ENCODE peak calls at places on chromosomes 4 and X, in nine cellular contexts. Z is hepatocyte, M is OCI-LY7, Q is SK-N-SH, U is GM23248, J is MM.1S, E is Karpas-422, P is PC-3, A is GM23338. G is an unnamed sample. For H3K9me2, the result is how much of the 10 kb centered on the place peaks cover.

GRCh38 chrX:25034889-25035288 is 19.1 kb upstream of the ARX start:
- DNase-seq in Z (no peak), M (no peak), Q (no peak), U (peak), J (no peak), E (no peak), P (peak), A (peak), G (no peak)

GRCh38 chrX:72477787-72478186 is 94.9 kb downstream of the HDAC8 start:
- DNase-seq in Z (peak), M (no peak), Q (peak), U (no peak), J (no peak), E (no peak), P (no peak), A (no peak), G (no peak)

GRCh38 chrX:100413231-100413630 is 3.2 kb upstream of the PCDH19 start:
- DNase-seq in Z (peak), M (peak), Q (peak), U (peak), J (peak), E (peak), P (peak), A (peak), G (no peak)

GRCh38 chr4:145207934-145208333 is 27.5 kb upstream of the OTUD4 start:
- DNase-seq in Z (no peak), M (no peak), Q (no peak), U (peak), J (no peak), E (no peak), P (no peak), A (no peak), G (no peak)

GRCh38 chr4:42750091-42750490 is 93.2 kb upstream of the ATP8A1 start:
- DNase-seq in Z (peak), M (peak), Q (peak), U (no peak), J (peak), E (peak), P (peak), A (peak), G (no peak)

GRCh38 chr4:170497105-170497504 is 407.3 kb upstream of the AADAT start:
- DNase-seq in Z (no peak), M (no peak), Q (peak), U (peak), J (peak), E (no peak), P (peak), A (peak), G (no peak)

GRCh38 chrX:71637253-71637618 is 18.9 kb upstream of the CXCR3 start:
- DNase-seq in Z (no peak), M (no peak), Q (no peak), U (peak), J (no peak), E (no peak), P (peak), A (no peak), G (no peak)

GRCh38 chr4:141807073-141807472 is 170.7 kb downstream of the IL15 start:
- DNase-seq in Z (no peak), M (no peak), Q (no peak), U (peak), J (no peak), E (no peak), P (peak), A (no peak), G (no peak)

GRCh38 chr4:7013171-7013570 is 30.0 kb upstream of the TADA2B start:
- DNase-seq in Z (no peak), M (no peak), Q (peak), U (no peak), J (no peak), E (no peak), P (no peak), A (no peak), G (no peak)

GRCh38 chrX:27893871-27894270 is 86.1 kb downstream of the MAGEB10 start:
- DNase-seq in Z (no peak), M (no peak), Q (no peak), U (no peak), J (no peak), E (no peak), P (no peak), A (no peak), G (no peak)

GRCh38 chr4:188372856-188373255 is 233.6 kb downstream of the TRIML1 start:
- DNase-seq in Z (peak), M (no peak), Q (no peak), U (no peak), J (no peak), E (no peak), P (peak), A (no peak), G (peak)

GRCh38 chr4:2359591-2360390 is 58.7 kb downstream of the ZFYVE28 start:
- DNase-seq in Z (no peak), M (no peak), Q (peak), U (no peak), J (no peak), E (no peak), P (no peak), A (no peak), G (no peak)

GRCh38 chr4:54913751-54914526 is 211.5 kb downstream of the KDR start:
- DNase-seq in Z (peak), M (no peak), Q (no peak), U (peak), J (no peak), E (no peak), P (peak), A (no peak), G (no peak)

GRCh38 chr4:175772170-175772685 is 39.8 kb downstream of the GPM6A start:
- DNase-seq in Z (no peak), M (no peak), Q (no peak), U (no peak), J (no peak), E (no peak), P (no peak), A (peak), G (no peak)

GRCh38 chr4:1053080-1053661 is 41.7 kb downstream of the FGFRL1 start:
- DNase-seq in Z (no peak), M (no peak), Q (peak), U (peak), J (no peak), E (no peak), P (peak), A (no peak), G (no peak)
- H3K9me2 ChIP-seq in Z (under half), M (under half), Q (under half), U (under half), J (under half), E (under half), P (under half), A (under half), G (under half)

DNA sequence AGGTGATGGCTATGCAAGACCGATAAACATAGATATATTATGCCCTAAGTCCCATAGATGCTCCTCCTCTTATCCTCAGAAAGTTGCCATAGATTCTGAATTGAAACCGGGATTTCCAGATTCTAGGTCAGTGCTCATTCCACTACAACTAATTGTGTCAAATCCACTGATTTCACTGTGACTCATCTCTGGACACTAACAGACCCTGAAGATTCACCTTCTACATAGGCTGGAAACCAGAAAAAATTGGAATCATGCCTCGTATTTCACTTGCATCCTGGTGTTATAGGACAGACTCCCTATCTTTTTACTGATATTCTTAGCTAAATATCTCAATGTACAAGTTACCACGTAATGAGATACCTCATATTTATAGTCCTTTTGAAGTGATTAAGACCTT is 36.8 kb downstream of the CLNK start:
- DNase-seq in Z (no peak), M (no peak), Q (no peak), U (no peak), J (no peak), E (no peak), P (no peak), A (no peak), G (no peak)
- H3K9me2 ChIP-seq in Z (under half), M (under half), Q (under half), U (under half), J (under half), E (under half), P (under half), A (under half), G (under half)

GRCh38 chrX:38232287-38232686 is 11.6 kb upstream of the SRPX start:
- DNase-seq in Z (no peak), M (no peak), Q (no peak), U (peak), J (no peak), E (no peak), P (peak), A (no peak), G (no peak)
- H3K9me2 ChIP-seq in Z (under half), M (under half), Q (under half), U (under half), J (under half), E (under half), P (under half), A (under half), G (under half)

GRCh38 chrX:34687095-34687494 is 30.0 kb upstream of the TMEM47 start:
- DNase-seq in Z (no peak), M (no peak), Q (no peak), U (no peak), J (no peak), E (no peak), P (no peak), A (no peak), G (no peak)
- H3K9me2 ChIP-seq in Z (under half), M (under half), Q (under half), U (under half), J (under half), E (under half), P (under half), A (under half), G (under half)

G was measured in HCT116.